ENCODE peak calls at places on chromosomes 4 and X, in eight cellular contexts. M is Calu3, C is HCT116, D is cardiac muscle cell, P is foreskin fibroblast, J is astrocyte of the cerebellum, O is mucosa of descending colon, E is lung. U is an unnamed sample.

GRCh38 chr4:19134685-19135084 is 1113.1 kb upstream of the LCORL start:
- DNase-seq in P (no peak), J (no peak), C (no peak), O (no peak), E (no peak), M (no peak), D (peak), U (no peak)

GRCh38 chr4:15542795-15543194 is 73.1 kb downstream of the CC2D2A start:
- DNase-seq in J (no peak), E (no peak), M (no peak), P (no peak), D (no peak), O (no peak), C (no peak), U (no peak)

GRCh38 chrX:25860322-25860721 is 277.8 kb upstream of the MAGEB18 start:
- DNase-seq in M (no peak), O (no peak), D (no peak), P (no peak), C (no peak), E (no peak), J (no peak), U (no peak)

GRCh38 chrX:11954196-11954595 is 184.1 kb upstream of the FRMPD4 start:
- DNase-seq in C (no peak), O (no peak), J (no peak), P (no peak), D (no peak), M (no peak), E (no peak), U (no peak)

GRCh38 chr4:138445098-138445497 is 202.9 kb upstream of the SLC7A11 start:
- DNase-seq in J (no peak), D (no peak), M (no peak), C (no peak), E (no peak), P (peak), O (no peak), U (no peak)

GRCh38 chrX:148448686-148449085 is 51.7 kb upstream of the AFF2 start:
- DNase-seq in D (no peak), M (no peak), J (no peak), P (no peak), O (no peak), C (no peak), E (no peak), U (no peak)

GRCh38 chr4:101279377-101279871 is 67.9 kb downstream of the PPP3CA start:
- DNase-seq in D (no peak), O (peak), M (no peak), C (no peak), J (peak), E (no peak), P (peak), U (no peak)

GRCh38 chrX:112946227-112946626 is 105.6 kb upstream of the AMOT start:
- DNase-seq in C (no peak), P (no peak), D (no peak), E (no peak), J (no peak), O (no peak), M (no peak), U (no peak)

GRCh38 chrX:13330446-13330845 is 10.6 kb upstream of the ATXN3L start:
- DNase-seq in O (no peak), C (no peak), E (no peak), P (no peak), D (no peak), J (no peak), M (no peak), U (no peak)

GRCh38 chrX:39855748-39856129 is 242.0 kb downstream of the BCOR start:
- DNase-seq in D (no peak), P (no peak), C (peak), O (peak), E (no peak), J (no peak), M (peak), U (no peak)

GRCh38 chr4:20422398-20422797 is 170.7 kb downstream of the SLIT2 start:
- DNase-seq in C (peak), J (peak), E (peak), M (peak), P (no peak), D (peak), O (peak), U (no peak)

GRCh38 chrX:39948564-39948963 is 149.2 kb downstream of the BCOR start:
- DNase-seq in M (no peak), D (peak), P (no peak), C (no peak), J (no peak), O (no peak), E (no peak), U (no peak)

GRCh38 chr4:120870279-120870673 is 52.2 kb downstream of the PRDM5 start:
- DNase-seq in J (no peak), O (peak), D (no peak), E (no peak), P (no peak), M (peak), C (no peak), U (no peak)

GRCh38 chrX:19017271-19017670 is 33.4 kb upstream of the PHKA2 start:
- DNase-seq in C (no peak), J (no peak), O (peak), M (peak), E (no peak), P (no peak), D (peak), U (peak)

GRCh38 chr4:14883166-14883565 is 119.1 kb upstream of the CPEB2 start:
- DNase-seq in P (no peak), E (no peak), M (no peak), C (no peak), O (no peak), D (no peak), J (no peak), U (no peak)

GRCh38 chr4:124708517-124709300 is 3.8 kb downstream of the ANKRD50 start:
- DNase-seq in M (no peak), C (no peak), J (no peak), P (no peak), E (no peak), O (no peak), D (no peak), U (no peak)

GRCh38 chr4:145782756-145783155 is 102.8 kb downstream of the C4orf51 start:
- DNase-seq in E (no peak), J (no peak), M (no peak), C (no peak), D (no peak), P (no peak), O (no peak), U (no peak)

GRCh38 chrX:41142130-41142529 is 56.9 kb downstream of the USP9X start:
- DNase-seq in D (no peak), M (no peak), E (no peak), O (no peak), J (no peak), C (no peak), P (no peak), U (no peak)

GRCh38 chr4:104066533-104066932 is 346.7 kb upstream of the TACR3 start:
- DNase-seq in E (no peak), J (no peak), C (no peak), D (no peak), M (no peak), O (no peak), P (no peak), U (no peak)

GRCh38 chr4:176799653-176800052 is 6.9 kb upstream of the VEGFC start:
- DNase-seq in M (no peak), J (no peak), E (no peak), D (no peak), O (no peak), P (no peak), C (no peak), U (no peak)

GRCh38 chr4:108693819-108694218 is 43.4 kb downstream of the OSTC start:
- DNase-seq in C (no peak), M (no peak), E (no peak), P (peak), D (no peak), O (no peak), J (no peak), U (no peak)

GRCh38 chr4:148017801-148018200 is 285.9 kb downstream of the ARHGAP10 start:
- DNase-seq in J (no peak), M (no peak), C (no peak), E (no peak), D (no peak), O (no peak), P (no peak), U (no peak)

GRCh38 chr4:148023782-148024181 is 291.9 kb downstream of the ARHGAP10 start:
- DNase-seq in M (no peak), C (no peak), O (no peak), D (no peak), J (no peak), P (no peak), E (no peak), U (no peak)

GRCh38 chr4:148026022-148026421 is 294.1 kb downstream of the ARHGAP10 start:
- DNase-seq in J (peak), D (no peak), P (peak), E (no peak), O (no peak), C (no peak), M (no peak), U (no peak)

GRCh38 chr4:148022975-148023374 is 291.1 kb downstream of the ARHGAP10 start:
- DNase-seq in C (no peak), O (no peak), E (no peak), D (no peak), P (no peak), J (no peak), M (no peak), U (no peak)

DNA sequence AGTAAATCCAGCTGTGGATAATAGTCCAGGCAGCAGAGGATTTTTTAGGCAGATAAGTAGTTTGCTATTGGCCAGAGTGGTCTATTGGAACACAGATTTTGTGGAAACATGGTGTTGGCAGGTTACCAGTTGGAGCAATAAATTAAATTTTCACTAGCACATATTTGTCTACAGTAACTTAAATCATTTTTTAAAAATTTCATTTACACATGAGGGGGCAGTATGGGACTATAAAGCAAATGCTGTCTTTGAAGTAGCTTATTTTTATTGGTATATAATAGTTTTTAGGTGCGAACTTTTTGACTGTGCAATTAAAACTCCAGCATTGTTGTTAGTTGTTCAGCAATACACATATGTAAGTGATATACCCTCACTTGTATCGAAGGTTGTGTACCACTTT is 289.8 kb downstream of the ARHGAP10 start:
- DNase-seq in D (no peak), C (no peak), E (no peak), J (no peak), P (no peak), M (no peak), O (no peak), U (no peak)
- TF ChIP-seq CTCF in D (no peak), C (no peak), E (no peak), J (no peak), P (no peak), M (no peak), O (no peak), U (no peak)

DNA sequence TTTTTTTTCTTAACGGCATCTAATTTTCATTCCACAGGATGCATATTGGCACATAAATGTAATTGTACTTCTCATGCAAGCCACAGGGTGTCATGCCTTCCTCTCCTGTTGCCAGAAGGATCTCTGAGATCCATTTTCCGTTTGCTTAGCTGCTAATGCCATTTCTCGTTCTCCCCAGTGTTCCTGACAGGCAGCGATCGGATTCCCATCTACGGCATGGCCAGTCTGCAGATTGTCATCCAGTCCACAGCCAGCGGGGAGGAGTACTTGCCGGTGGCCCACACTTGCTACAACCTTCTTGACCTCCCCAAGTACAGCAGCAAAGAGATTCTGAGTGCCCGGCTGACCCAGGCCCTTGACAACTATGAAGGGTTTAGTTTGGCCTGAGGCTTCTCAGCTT is 8.9 kb upstream of the NAP1L5 start:
- DNase-seq in M (no peak), O (no peak), P (peak), C (no peak), J (peak), D (peak), E (no peak), U (no peak)
- TF ChIP-seq CTCF in M (no peak), O (no peak), P (peak), C (peak), J (peak), D (peak), E (peak), U (peak)

GRCh38 chr4:180757927-180758326 is 1485.3 kb upstream of the TENM3 start:
- DNase-seq in M (no peak), E (no peak), C (no peak), O (no peak), J (no peak), D (no peak), P (no peak), U (no peak)
- TF ChIP-seq CTCF in M (no peak), E (no peak), C (no peak), O (no peak), J (no peak), D (no peak), P (no peak), U (no peak)

DNA sequence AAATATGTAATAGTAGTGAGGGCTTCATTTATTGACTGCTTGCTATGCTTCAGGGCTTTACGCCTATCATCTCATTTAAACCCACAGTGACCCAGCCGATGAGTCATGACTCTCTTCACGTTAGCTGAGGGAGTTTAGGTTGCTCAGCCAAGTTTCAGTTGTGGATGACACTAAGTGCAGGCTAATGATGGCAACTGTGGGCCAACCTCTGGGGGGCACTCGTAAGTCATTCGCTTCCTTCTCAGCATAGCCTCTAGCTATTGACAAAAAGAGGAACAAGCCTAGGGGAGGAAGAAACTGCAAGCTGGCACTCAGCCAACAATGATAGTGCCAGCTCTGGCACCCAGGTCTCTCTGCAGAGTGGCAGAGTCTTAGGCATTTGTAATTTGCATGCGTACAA is 325.0 kb downstream of the ARHGAP10 start:
- DNase-seq in C (peak), M (peak), O (peak), D (no peak), P (peak), E (peak), J (peak), U (no peak)
- TF ChIP-seq CTCF in C (no peak), M (no peak), O (no peak), D (peak), P (no peak), E (peak), J (no peak), U (no peak)

GRCh38 chrX:55099162-55099561 is 10.3 kb downstream of the PAGE2 start:
- DNase-seq in D (no peak), P (no peak), M (no peak), O (no peak), J (no peak), E (no peak), C (no peak), U (no peak)

GRCh38 chrX:55098691-55099090 is 9.9 kb downstream of the PAGE2 start:
- DNase-seq in C (no peak), M (no peak), O (no peak), J (no peak), E (no peak), D (no peak), P (no peak), U (no peak)
- TF ChIP-seq CTCF in C (no peak), M (no peak), O (no peak), J (no peak), E (no peak), D (no peak), P (no peak), U (no peak)

GRCh38 chr4:45347056-45347455 is 620.7 kb upstream of the GNPDA2 start:
- DNase-seq in E (no peak), D (no peak), J (no peak), O (no peak), C (no peak), M (no peak), P (no peak), U (no peak)
- TF ChIP-seq CTCF in E (no peak), D (no peak), J (no peak), O (no peak), C (no peak), M (no peak), P (no peak), U (no peak)

GRCh38 chr4:79083406-79084010 is 144.3 kb upstream of the PAQR3 start:
- DNase-seq in E (no peak), D (peak), C (no peak), J (no peak), M (no peak), O (no peak), P (no peak), U (no peak)
- TF ChIP-seq CTCF in E (no peak), D (no peak), C (no peak), J (no peak), M (no peak), O (no peak), P (no peak), U (no peak)